ENCODE peak calls at places on chromosomes 13 and 19, in six cellular contexts. J, R, I, G, H and B are unnamed samples. For H3K4me1, the result is how much of the 10 kb centered on the place peaks cover.

GRCh38 chr19:42191855-42192254 is 25.6 kb downstream of the DEDD2 start:
- DNase-seq in J (peak), R (no peak), I (no peak), G (no peak), H (no peak), B (no peak)

GRCh38 chr13:101986316-101986715 is 415.5 kb downstream of the FGF14 start:
- DNase-seq in J (no peak), R (no peak), I (no peak), G (no peak), H (no peak), B (no peak)

GRCh38 chr13:48840366-48840765 is 135.3 kb upstream of the FNDC3A start:
- DNase-seq in J (no peak), R (no peak), I (no peak), G (no peak), H (no peak), B (no peak)

GRCh38 chr13:32068255-32068654 is 36.7 kb downstream of the FRY start:
- DNase-seq in J (no peak), R (no peak), I (no peak), G (no peak), H (no peak), B (no peak)

GRCh38 chr19:21328402-21328801 is 808 bp downstream of the ZNF708 start:
- DNase-seq in J (no peak), R (no peak), I (no peak), G (no peak), H (no peak), B (no peak)

GRCh38 chr13:27130223-27131015 is 41.2 kb downstream of the USP12 start:
- DNase-seq in J (no peak), R (no peak), I (no peak), G (peak), H (no peak), B (no peak)

GRCh38 chr13:114143806-114144605 is 11.6 kb upstream of the RASA3 start:
- DNase-seq in J (no peak), R (peak), I (no peak), G (no peak), H (no peak), B (no peak)

GRCh38 chr19:8194528-8195275 is 14.5 kb upstream of the CERS4 start:
- DNase-seq in J (peak), R (no peak), I (no peak), G (no peak), H (no peak), B (no peak)

GRCh38 chr19:29620931-29621351 is 14.9 kb downstream of the POP4 start:
- DNase-seq in J (no peak), R (no peak), I (no peak), G (no peak), H (no peak), B (no peak)

GRCh38 chr13:24050292-24050711 is 110.2 kb upstream of the SPATA13 start:
- DNase-seq in J (peak), R (peak), I (no peak), G (peak), H (peak), B (peak)

GRCh38 chr19:15195381-15195964 is 5.3 kb downstream of the NOTCH3 start:
- DNase-seq in J (peak), R (peak), I (no peak), G (no peak), H (peak), B (peak)

GRCh38 chr19:2812414-2813234 is 7.0 kb upstream of the ZNF554 start:
- DNase-seq in J (no peak), R (no peak), I (no peak), G (no peak), H (no peak), B (peak)

GRCh38 chr19:42246143-42246868 is 3.9 kb upstream of the GSK3A start:
- DNase-seq in J (peak), R (peak), I (peak), G (peak), H (no peak), B (peak)

GRCh38 chr13:32624441-32624840 is 38.2 kb downstream of the PDS5B start:
- DNase-seq in J (no peak), R (no peak), I (no peak), G (no peak), H (no peak), B (no peak)

GRCh38 chr13:23578411-23579071 is 8.3 kb downstream of the TNFRSF19 start:
- DNase-seq in J (peak), R (peak), I (peak), G (peak), H (peak), B (peak)

GRCh38 chr13:80529734-80530133 is 188.8 kb upstream of the SPRY2 start:
- DNase-seq in J (no peak), R (no peak), I (no peak), G (no peak), H (no peak), B (no peak)

GRCh38 chr13:65597839-65598818 is 1632.0 kb downstream of the PCDH9 start:
- DNase-seq in J (no peak), R (no peak), I (no peak), G (no peak), H (no peak), B (no peak)

GRCh38 chr19:39086401-39086800 is 2.2 kb downstream of the ACP7 start:
- DNase-seq in J (no peak), R (no peak), I (no peak), G (no peak), H (no peak), B (no peak)

GRCh38 chr19:30225615-30226463 is 146.3 kb upstream of the ZNF536 start:
- DNase-seq in J (no peak), R (no peak), I (no peak), G (no peak), H (no peak), B (no peak)

GRCh38 chr13:114113961-114114360 is 18.5 kb downstream of the RASA3 start:
- DNase-seq in J (no peak), R (peak), I (peak), G (no peak), H (no peak), B (no peak)

GRCh38 chr13:42276683-42277082 is 4.7 kb downstream of the AKAP11 start:
- DNase-seq in J (no peak), R (no peak), I (no peak), G (no peak), H (no peak), B (no peak)

GRCh38 chr19:21082011-21082975 is at the start of gene ZNF714:
- DNase-seq in J (peak), R (peak), I (peak), G (peak), H (peak), B (peak)

GRCh38 chr13:64675256-64675892 is 2554.8 kb downstream of the PCDH9 start:
- DNase-seq in J (no peak), R (no peak), I (no peak), G (no peak), H (no peak), B (no peak)

GRCh38 chr19:10769533-10770491 is 51.9 kb downstream of the DNM2 start:
- DNase-seq in J (peak), R (no peak), I (peak), G (peak), H (no peak), B (peak)

GRCh38 chr19:16022251-16022650 is 54.0 kb upstream of the TPM4 start:
- DNase-seq in J (no peak), R (no peak), I (no peak), G (no peak), H (no peak), B (no peak)

GRCh38 chr19:44662686-44663085 is 8.6 kb upstream of the CEACAM19 start:
- DNase-seq in J (no peak), R (no peak), I (no peak), G (no peak), H (no peak), B (no peak)

GRCh38 chr19:28794301-28794700 is 418.6 kb downstream of the UQCRFS1 start:
- DNase-seq in J (no peak), R (no peak), I (no peak), G (no peak), H (no peak), B (no peak)

GRCh38 chr13:24617394-24618218 is 62.6 kb upstream of the ATP12A start:
- DNase-seq in J (no peak), R (no peak), I (no peak), G (no peak), H (no peak), B (no peak)

DNA sequence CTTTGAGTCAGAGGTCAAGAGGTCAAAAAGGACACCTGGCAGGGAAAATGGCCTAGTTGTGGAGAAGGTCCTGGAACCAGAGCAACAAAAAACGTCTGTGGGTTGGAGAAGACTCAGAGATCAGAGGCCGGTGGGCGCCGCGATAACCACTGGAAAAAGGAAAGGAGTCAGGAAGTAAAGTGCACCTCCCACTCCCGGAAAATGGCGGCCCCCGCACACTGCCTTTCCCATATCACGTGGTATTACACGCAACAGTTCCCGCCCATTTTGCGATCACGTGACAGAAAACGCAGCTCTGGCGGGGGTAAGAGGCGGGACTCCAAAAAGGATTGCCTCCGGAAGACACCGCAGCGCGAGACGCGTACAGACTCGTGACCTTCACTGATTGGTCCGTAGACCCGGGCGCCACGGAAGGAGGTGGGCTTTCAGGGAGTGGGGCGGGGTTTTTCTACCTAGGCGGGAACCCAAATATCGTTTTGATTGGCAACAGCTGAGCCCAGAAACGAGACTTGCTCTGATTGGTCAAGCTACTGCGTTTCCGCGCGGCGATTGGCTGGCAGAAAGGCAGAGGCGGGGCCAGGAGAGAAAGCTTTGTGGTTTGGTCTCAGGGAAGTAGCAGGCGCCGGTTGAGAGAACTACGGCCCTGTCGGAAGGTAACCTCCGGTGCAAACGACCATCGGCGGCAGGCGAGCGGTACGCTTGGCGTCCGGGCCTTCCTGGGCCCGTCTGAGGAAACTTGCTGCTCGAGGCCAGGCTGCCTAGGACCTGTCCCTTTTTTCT is at the start of gene ACTMAP:
- DNase-seq in J (peak), R (peak), I (peak), G (peak), H (peak), B (peak)
- TF ChIP-seq POLR2A in J (no peak), R (peak), I (peak), G (no peak), H (peak), B (peak)

DNA sequence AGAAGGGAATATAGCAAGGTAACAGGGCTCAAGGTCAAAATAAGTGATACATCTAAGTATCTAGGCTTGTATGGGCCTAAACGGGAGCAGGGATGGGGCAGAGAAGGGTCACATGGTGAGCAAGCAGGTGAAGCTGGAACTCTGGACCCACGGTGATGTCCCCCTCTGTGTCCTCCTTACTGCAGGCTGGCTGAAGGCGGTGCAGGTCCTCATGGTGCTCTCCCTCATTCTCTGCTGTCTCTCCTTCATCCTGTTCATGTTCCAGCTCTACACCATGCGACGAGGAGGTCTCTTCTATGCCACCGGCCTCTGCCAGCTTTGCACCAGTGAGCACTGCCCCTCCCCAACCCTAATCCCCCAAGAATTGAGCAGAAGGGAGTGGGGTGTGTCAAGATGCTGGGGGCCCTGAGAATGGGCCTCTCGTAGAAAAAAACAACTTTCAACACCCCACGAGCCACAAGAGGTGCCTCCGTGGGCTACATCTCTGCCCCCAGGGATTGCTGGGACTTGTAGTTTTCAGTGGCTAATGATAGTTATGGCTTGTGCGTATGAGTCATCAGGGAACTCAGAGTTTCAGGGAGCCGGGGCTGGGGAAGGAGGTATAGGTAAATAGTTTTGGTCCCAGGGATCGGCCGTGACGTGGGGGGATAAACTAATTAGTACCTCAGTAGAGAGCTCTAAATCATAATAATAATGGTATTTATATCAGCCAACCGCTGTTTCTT is 4.0 kb downstream of the EMP3 start:
- DNase-seq in J (no peak), R (no peak), I (no peak), G (no peak), H (no peak), B (no peak)
- H3K4me1 ChIP-seq in J (half or more), R (under half), I (under half), G (under half), H (under half), B (under half)

DNA sequence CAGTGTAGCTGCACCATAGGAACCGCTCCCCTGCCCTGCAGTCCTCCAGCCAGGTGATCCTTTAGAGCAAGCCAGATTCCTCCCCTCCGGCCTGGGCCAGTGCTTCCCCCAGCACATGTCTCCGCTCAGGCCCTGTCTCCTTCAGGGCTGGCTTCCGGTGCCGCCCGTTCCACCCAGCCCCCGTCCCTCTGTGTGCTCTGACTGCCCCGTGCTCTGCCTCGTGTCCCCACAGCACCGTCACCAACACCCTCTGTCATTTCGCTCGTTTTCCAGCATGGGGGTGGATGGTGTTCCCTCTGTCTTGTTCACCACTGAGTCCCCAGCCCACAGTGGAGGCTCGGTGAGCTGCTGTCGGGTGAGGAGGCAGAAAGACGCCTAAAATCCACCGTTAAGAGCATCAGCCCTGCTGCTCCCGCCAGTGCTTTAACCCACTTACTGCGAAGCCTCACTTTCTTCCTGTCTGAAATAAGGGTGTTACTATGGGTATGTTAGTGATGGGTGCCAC is 54.5 kb downstream of the TSSK6 start:
- DNase-seq in J (peak), R (no peak), I (peak), G (peak), H (no peak), B (peak)
- H3K4me3 ChIP-seq in J (peak), R (peak), I (no peak), G (no peak), H (no peak), B (peak)

GRCh38 chr19:55461974-55462628 is 659 bp upstream of the ISOC2 start:
- DNase-seq in J (no peak), R (no peak), I (no peak), G (no peak), H (no peak), B (no peak)

GRCh38 chr19:55460670-55461258 is 678 bp downstream of the ISOC2 start:
- DNase-seq in J (peak), R (peak), I (peak), G (peak), H (peak), B (peak)

GRCh38 chr19:55462722-55463121 is 1.3 kb upstream of the ISOC2 start:
- DNase-seq in J (no peak), R (no peak), I (no peak), G (no peak), H (no peak), B (no peak)

GRCh38 chr19:55459950-55460657 is 1.3 kb downstream of the ISOC2 start:
- DNase-seq in J (no peak), R (no peak), I (no peak), G (no peak), H (no peak), B (no peak)

DNA sequence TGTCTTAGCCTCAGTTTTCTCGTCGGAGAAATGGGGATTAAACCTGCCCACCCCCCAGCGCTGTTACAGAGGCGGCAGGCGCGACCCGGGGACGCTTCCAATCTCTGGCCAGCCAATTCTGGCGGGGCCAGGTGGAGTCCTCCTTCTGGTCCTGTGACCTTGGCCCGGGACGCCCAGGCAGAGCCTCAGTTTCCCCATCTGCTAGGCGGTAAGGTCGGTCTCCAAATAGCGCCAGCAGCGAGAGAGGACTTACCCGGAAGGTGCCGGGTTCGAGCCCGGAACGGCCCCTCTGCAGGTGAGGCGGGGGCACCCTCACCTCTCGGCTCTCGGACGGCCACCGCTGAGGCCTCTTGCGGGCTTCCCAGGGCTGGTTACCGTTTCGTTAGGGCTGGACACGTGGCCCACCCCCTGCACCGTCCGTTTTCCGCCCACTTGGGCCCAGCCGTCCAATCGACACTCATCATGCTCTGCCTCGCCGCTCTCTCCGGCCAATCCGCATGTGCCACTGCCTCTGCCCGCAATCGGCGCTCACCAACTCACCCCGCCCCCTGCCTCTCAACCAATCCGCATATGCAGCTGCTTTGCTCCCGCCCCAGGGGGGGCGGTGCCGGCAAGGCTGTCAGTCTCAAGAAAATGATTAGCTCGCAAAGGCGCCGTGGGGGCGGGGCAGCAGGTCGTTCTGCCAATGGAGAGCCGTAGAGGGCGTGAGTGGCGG is at the start of gene ISOC2:
- DNase-seq in J (peak), R (peak), I (peak), G (peak), H (peak), B (peak)
- TF ChIP-seq POLR2A in J (no peak), R (peak), I (no peak), G (peak), H (peak), B (no peak)

GRCh38 chr13:30341815-30342570 is 34.6 kb upstream of the KATNAL1 start:
- DNase-seq in J (peak), R (peak), I (peak), G (peak), H (peak), B (peak)
- H3K4me1 ChIP-seq in J (under half), R (under half), I (under half), G (under half), H (under half), B (under half)

GRCh38 chr19:13849991-13850909 is 26.7 kb upstream of the NANOS3 start:
- DNase-seq in J (peak), R (peak), I (peak), G (peak), H (peak), B (peak)
- H3K4me3 ChIP-seq in J (peak), R (peak), I (peak), G (no peak), H (peak), B (no peak)

DNA sequence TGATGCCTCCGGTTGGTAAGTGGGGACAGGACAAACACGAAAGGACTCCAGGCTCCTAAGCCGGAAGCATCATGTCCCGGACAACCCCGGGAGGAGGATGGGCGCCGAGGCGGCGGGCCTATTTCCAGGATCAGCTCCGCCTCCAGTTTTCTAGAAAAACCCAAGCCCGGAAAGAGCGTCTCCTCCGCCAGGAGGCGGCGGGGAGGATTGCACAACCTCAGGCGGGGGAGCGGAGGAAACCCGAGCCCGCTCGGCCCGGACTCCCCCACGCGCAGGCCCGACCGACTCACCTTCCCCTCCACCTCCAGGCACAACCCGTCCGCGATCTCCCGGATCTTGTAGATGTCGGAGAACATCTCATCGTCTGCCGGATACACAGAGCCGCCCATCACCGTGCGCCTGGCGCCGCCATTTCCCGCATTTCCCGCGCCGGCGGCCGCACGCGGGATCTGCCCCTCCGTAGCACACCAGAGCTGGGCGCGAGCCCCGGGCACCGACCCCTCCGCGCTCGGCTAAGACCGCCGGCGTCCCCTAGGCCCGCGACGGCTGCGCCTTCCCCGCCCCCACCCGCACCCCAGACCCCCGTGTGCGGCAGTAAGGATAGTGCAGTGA is 455 bp downstream of the TPT1 start:
- DNase-seq in J (peak), R (peak), I (peak), G (peak), H (peak), B (peak)
- TF ChIP-seq POLR2A in J (no peak), R (no peak), I (peak), G (peak), H (peak), B (no peak)

GRCh38 chr13:30739646-30740642 is 4.6 kb downstream of the ALOX5AP start:
- DNase-seq in J (peak), R (no peak), I (no peak), G (no peak), H (no peak), B (no peak)

GRCh38 chr13:30736921-30737320 is 1.6 kb downstream of the ALOX5AP start:
- DNase-seq in J (no peak), R (no peak), I (no peak), G (no peak), H (no peak), B (no peak)

GRCh38 chr13:30738946-30739528 is 3.7 kb downstream of the ALOX5AP start:
- DNase-seq in J (no peak), R (no peak), I (no peak), G (no peak), H (no peak), B (no peak)

GRCh38 chr13:30737511-30738342 is 2.4 kb downstream of the ALOX5AP start:
- DNase-seq in J (no peak), R (no peak), I (no peak), G (no peak), H (no peak), B (peak)

GRCh38 chr13:30738526-30738925 is 3.2 kb downstream of the ALOX5AP start:
- DNase-seq in J (no peak), R (no peak), I (no peak), G (no peak), H (no peak), B (no peak)
- H3K4me1 ChIP-seq in J (under half), R (under half), I (under half), G (under half), H (under half), B (half or more)